ENCODE peak calls at places on chromosomes 16 and 17, in eight cellular contexts. W, X, V, R, K, T, Z and G are unnamed samples.

GRCh38 chr16:89476811-89477261 is 13.5 kb downstream of the ANKRD11 start:
- DNase-seq in V (no peak), K (no peak), Z (no peak), X (no peak), T (no peak), W (no peak), R (no peak), G (no peak)

GRCh38 chr17:41394254-41395016 is 3.0 kb downstream of the KRT31 start:
- DNase-seq in T (no peak), K (no peak), R (no peak), W (no peak), Z (no peak), X (no peak), V (no peak), G (no peak)

GRCh38 chr17:48241770-48242497 is 134.4 kb downstream of the SNX11 start:
- DNase-seq in Z (no peak), T (no peak), K (no peak), V (no peak), R (no peak), W (no peak), X (no peak), G (no peak)

GRCh38 chr16:27106305-27106704 is 39.6 kb downstream of the C16orf82 start:
- DNase-seq in V (no peak), R (no peak), T (no peak), W (no peak), X (no peak), Z (no peak), K (no peak), G (no peak)

GRCh38 chr16:58464047-58464915 is 35.7 kb upstream of the NDRG4 start:
- DNase-seq in R (peak; percentile 62), X (no peak), V (peak; percentile 86), Z (peak; percentile 44), W (no peak), T (no peak), K (no peak), G (peak; percentile 59)

GRCh38 chr17:73371846-73372245 is 60.0 kb upstream of the CDC42EP4 start:
- DNase-seq in X (no peak), R (no peak), T (no peak), V (no peak), K (no peak), W (no peak), Z (no peak), G (no peak)

GRCh38 chr16:87701505-87701921 is 64.3 kb downstream of the KLHDC4 start:
- DNase-seq in Z (no peak), W (no peak), X (no peak), K (peak; percentile 45), V (peak; percentile 59), T (no peak), R (no peak), G (no peak)

GRCh38 chr17:31842416-31843381 is 16.3 kb downstream of the COPRS start:
- DNase-seq in V (peak; percentile 86), X (peak; percentile 53), T (peak; percentile 57), R (peak; percentile 70), K (peak; percentile 84), W (peak; percentile 58), Z (peak; percentile 86), G (peak; percentile 57)

GRCh38 chr17:40173778-40174135 is 3.5 kb upstream of the RAPGEFL1 start:
- DNase-seq in Z (no peak), W (no peak), V (no peak), T (no peak), R (no peak), X (no peak), K (no peak), G (no peak)

GRCh38 chr17:81346090-81346907 is 49.0 kb upstream of the BAHCC1 start:
- DNase-seq in W (peak; percentile 99), K (peak; percentile 99), T (peak; percentile 99), V (peak; percentile 100), Z (peak; percentile 98), R (peak; percentile 99), X (peak; percentile 99), G (peak; percentile 97)

GRCh38 chr17:79811036-79811887 is 14.4 kb upstream of the CBX8 start:
- DNase-seq in R (no peak), T (no peak), W (no peak), V (peak; percentile 85), K (peak; percentile 82), X (peak; percentile 94), Z (peak; percentile 50), G (peak; percentile 94)

GRCh38 chr16:67987460-67988160 is 7.3 kb upstream of the DPEP3 start:
- DNase-seq in K (no peak), V (peak; percentile 4), X (no peak), T (peak; percentile 59), W (no peak), Z (no peak), R (peak; percentile 55), G (no peak)

GRCh38 chr17:27797390-27798091 is 2.8 kb downstream of the NOS2 start:
- DNase-seq in T (no peak), K (no peak), R (no peak), X (no peak), Z (no peak), W (peak; percentile 19), V (no peak), G (no peak)

GRCh38 chr17:55540414-55541091 is 29.3 kb upstream of the SMIM36 start:
- DNase-seq in R (no peak), X (no peak), Z (peak; percentile 32), T (no peak), K (no peak), W (no peak), V (no peak), G (no peak)

GRCh38 chr16:22386976-22387375 is 12.6 kb upstream of the CDR2 start:
- DNase-seq in Z (peak; percentile 74), K (no peak), R (no peak), V (no peak), X (peak; percentile 55), T (no peak), W (no peak), G (no peak)

GRCh38 chr17:17859909-17860760 is 23.3 kb upstream of the SREBF1 start:
- DNase-seq in Z (peak; percentile 89), V (peak; percentile 94), R (peak; percentile 75), W (peak; percentile 78), K (peak; percentile 82), T (peak; percentile 65), X (peak; percentile 94), G (peak; percentile 78)

GRCh38 chr16:75938818-75939217 is 212.5 kb upstream of the CPHXL start:
- DNase-seq in R (no peak), V (no peak), Z (no peak), W (no peak), T (no peak), X (no peak), K (no peak), G (no peak)

GRCh38 chr16:58118801-58119508 is 10.2 kb downstream of the CFAP20 start:
- DNase-seq in V (no peak), W (no peak), K (no peak), T (no peak), Z (no peak), R (no peak), X (no peak), G (no peak)

GRCh38 chr16:68214726-68215125 is 21.2 kb downstream of the ESRP2 start:
- DNase-seq in K (no peak), R (no peak), V (no peak), T (no peak), Z (no peak), X (no peak), W (no peak), G (no peak)